ENCODE peak calls at places on chromosomes 4 and X, in seven cellular contexts. H is choroid plexus epithelial cell, L is fibroblast of lung, O is HCT116, G is T follicular helper cell, Z is kidney epithelial cell, X is hippocampal formation. U is an unnamed sample.

GRCh38 chrX:11952176-11952720 is 186.0 kb upstream of the FRMPD4 start:
- DNase-seq in H (peak), L (no peak), O (no peak), G (no peak), Z (no peak), X (no peak), U (no peak)

GRCh38 chr4:144531841-144532240 is 114.1 kb upstream of the HHIP start:
- DNase-seq in H (no peak), L (no peak), O (no peak), G (no peak), Z (no peak), X (no peak), U (no peak)

GRCh38 chr4:112704991-112705845 is 68.3 kb downstream of the LARP7 start:
- DNase-seq in H (peak), L (peak), O (peak), G (no peak), Z (peak), X (peak), U (no peak)

GRCh38 chrX:53239474-53239873 is 14.5 kb upstream of the KDM5C start:
- DNase-seq in H (no peak), L (no peak), O (no peak), G (no peak), Z (no peak), X (no peak), U (no peak)

GRCh38 chr4:100189820-100190642 is at the start of gene DDIT4L:
- DNase-seq in H (peak), L (peak), O (peak), G (no peak), Z (no peak), X (peak), U (no peak)

GRCh38 chrX:51614353-51614752 is 4.4 kb downstream of the CENPVL3 start:
- DNase-seq in H (peak), L (peak), O (peak), G (no peak), Z (no peak), X (no peak), U (no peak)

GRCh38 chr4:108109111-108109510 is 59.6 kb downstream of the LEF1 start:
- DNase-seq in H (no peak), L (no peak), O (no peak), G (no peak), Z (no peak), X (no peak), U (no peak)

GRCh38 chrX:124023838-124024238 is 62.3 kb downstream of the STAG2 start:
- DNase-seq in H (peak), L (no peak), O (no peak), G (no peak), Z (no peak), X (no peak), U (no peak)

GRCh38 chrX:154695913-154696312 is 42.5 kb upstream of the CTAG2 start:
- DNase-seq in H (peak), L (no peak), O (no peak), G (no peak), Z (no peak), X (no peak), U (no peak)

GRCh38 chr4:15003891-15004700 is 1.8 kb downstream of the CPEB2 start:
- DNase-seq in H (no peak), L (no peak), O (no peak), G (peak), Z (no peak), X (peak), U (peak)

GRCh38 chrX:148632444-148632843 is 132.0 kb downstream of the AFF2 start:
- DNase-seq in H (no peak), L (no peak), O (no peak), G (no peak), Z (no peak), X (no peak), U (no peak)

GRCh38 chr4:8275511-8275910 is 6.0 kb downstream of the HTRA3 start:
- DNase-seq in H (no peak), L (no peak), O (no peak), G (no peak), Z (no peak), X (no peak), U (no peak)

GRCh38 chr4:67327245-67327860 is 217.9 kb downstream of the CENPC start:
- DNase-seq in H (peak), L (peak), O (peak), G (peak), Z (peak), X (peak), U (peak)

GRCh38 chrX:23782455-23782854 is 518 bp upstream of the SAT1 start:
- DNase-seq in H (peak), L (no peak), O (no peak), G (no peak), Z (no peak), X (no peak), U (no peak)

GRCh38 chr4:66266035-66266434 is 595.7 kb upstream of the EPHA5 start:
- DNase-seq in H (no peak), L (no peak), O (no peak), G (no peak), Z (no peak), X (no peak), U (no peak)

GRCh38 chr4:101977096-101977495 is 186.6 kb downstream of the BANK1 start:
- DNase-seq in H (peak), L (peak), O (peak), G (no peak), Z (peak), X (no peak), U (no peak)

GRCh38 chr4:15188581-15189539 is 186.6 kb downstream of the CPEB2 start:
- DNase-seq in H (no peak), L (no peak), O (no peak), G (no peak), Z (no peak), X (no peak), U (no peak)

GRCh38 chr4:104907074-104907649 is 239.5 kb upstream of the TET2 start:
- DNase-seq in H (no peak), L (no peak), O (no peak), G (no peak), Z (no peak), X (no peak), U (no peak)

GRCh38 chrX:26511621-26512363 is 295.8 kb downstream of the MAGEB5 start:
- DNase-seq in H (no peak), L (no peak), O (no peak), G (no peak), Z (no peak), X (no peak), U (no peak)

GRCh38 chr4:103365285-103365684 is 167.1 kb upstream of the CENPE start:
- DNase-seq in H (no peak), L (no peak), O (no peak), G (no peak), Z (no peak), X (no peak), U (no peak)

GRCh38 chr4:182141046-182141445 is 102.2 kb upstream of the TENM3 start:
- DNase-seq in H (peak), L (peak), O (no peak), G (no peak), Z (no peak), X (no peak), U (no peak)

GRCh38 chrX:39903937-39904336 is 193.8 kb downstream of the BCOR start:
- DNase-seq in H (no peak), L (no peak), O (no peak), G (no peak), Z (no peak), X (no peak), U (no peak)

GRCh38 chr4:158314756-158315487 is 104.6 kb downstream of the TMEM144 start:
- DNase-seq in H (peak), L (peak), O (no peak), G (no peak), Z (peak), X (no peak), U (no peak)

GRCh38 chr4:145808021-145808650 is 128.2 kb downstream of the C4orf51 start:
- DNase-seq in H (peak), L (peak), O (peak), G (no peak), Z (peak), X (no peak), U (no peak)

GRCh38 chr4:1291091-1291490 is 1.4 kb downstream of the MAEA start:
- DNase-seq in H (no peak), L (no peak), O (no peak), G (no peak), Z (no peak), X (no peak), U (no peak)

GRCh38 chrX:107935200-107935599 is 47.0 kb downstream of the TEX13B start:
- DNase-seq in H (peak), L (peak), O (no peak), G (no peak), Z (peak), X (no peak), U (no peak)

GRCh38 chr4:94406668-94407437 is 44.9 kb upstream of the PDLIM5 start:
- DNase-seq in H (peak), L (peak), O (peak), G (peak), Z (peak), X (peak), U (peak)

GRCh38 chrX:53288173-53288572 is 6.8 kb upstream of the IQSEC2 start:
- DNase-seq in H (no peak), L (peak), O (no peak), G (no peak), Z (no peak), X (peak), U (no peak)

GRCh38 chrX:131827935-131828334 is 195.2 kb upstream of the STK26 start:
- DNase-seq in H (peak), L (no peak), O (no peak), G (no peak), Z (no peak), X (no peak), U (no peak)

GRCh38 chr4:32140636-32141035 is 1420.5 kb downstream of the PCDH7 start:
- DNase-seq in H (peak), L (peak), O (no peak), G (no peak), Z (peak), X (no peak), U (no peak)

GRCh38 chrX:16826207-16826606 is 39.9 kb downstream of the TXLNG start:
- DNase-seq in H (peak), L (peak), O (no peak), G (no peak), Z (no peak), X (no peak), U (no peak)

GRCh38 chr4:140876597-140877364 is 120.6 kb upstream of the TBC1D9 start:
- DNase-seq in H (peak), L (peak), O (no peak), G (no peak), Z (no peak), X (no peak), U (no peak)

GRCh38 chr4:40055873-40056721 is 553 bp upstream of the N4BP2 start:
- DNase-seq in H (peak), L (peak), O (no peak), G (no peak), Z (no peak), X (peak), U (peak)

GRCh38 chr4:6951880-6952381 is 42.3 kb downstream of the TBC1D14 start:
- DNase-seq in H (no peak), L (no peak), O (no peak), G (no peak), Z (no peak), X (no peak), U (no peak)

GRCh38 chrX:82945332-82945731 is 562.8 kb upstream of the POU3F4 start:
- DNase-seq in H (peak), L (no peak), O (no peak), G (no peak), Z (no peak), X (no peak), U (no peak)

GRCh38 chr4:15777697-15778096 is 431 bp upstream of the CD38 start:
- DNase-seq in H (no peak), L (no peak), O (no peak), G (no peak), Z (no peak), X (no peak), U (no peak)

GRCh38 chr4:145957307-145957706 is 18.7 kb upstream of the ZNF827 start:
- DNase-seq in H (peak), L (no peak), O (no peak), G (no peak), Z (no peak), X (no peak), U (no peak)

GRCh38 chrX:24034485-24034884 is 7.5 kb upstream of the KLHL15 start:
- DNase-seq in H (no peak), L (no peak), O (no peak), G (no peak), Z (no peak), X (no peak), U (no peak)

GRCh38 chr4:1097553-1097952 is 15.8 kb downstream of the RNF212 start:
- DNase-seq in H (no peak), L (no peak), O (no peak), G (no peak), Z (no peak), X (no peak), U (no peak)